ENCODE peak calls at places on chromosomes 16 and 17, in five cellular contexts. One of them, this sample, is unnamed.

GRCh38 chr17:50397111-50397918 is at the start of gene LRRC59:
- DNase-seq in heart right ventricle: peak; percentile 92
- DNase-seq in activated CD8-positive, alpha-beta memory T cell treated with anti-CD3 and anti-CD28 coated beads, Interleukin-2, amount 10 ng/mL, durations not matched to agents 7 days and 5 days: peak; percentile 95
- DNase-seq in smooth muscle cell of the brain vasculature: peak; percentile 50
- DNase-seq in stimulated activated CD8-positive, alpha-beta memory T cell treated with anti-CD3 and anti-CD28 coated beads, Interleukin-7, amount 100 ng/mL, for 24 hours: peak; percentile 89
- DNase-seq in this sample: peak; percentile 89

GRCh38 chr17:78374189-78374588 is 4.3 kb upstream of the PGS1 start:
- DNase-seq in heart right ventricle: no peak
- DNase-seq in activated CD8-positive, alpha-beta memory T cell treated with anti-CD3 and anti-CD28 coated beads, Interleukin-2, amount 10 ng/mL, durations not matched to agents 7 days and 5 days: no peak
- DNase-seq in smooth muscle cell of the brain vasculature: no peak
- DNase-seq in stimulated activated CD8-positive, alpha-beta memory T cell treated with anti-CD3 and anti-CD28 coated beads, Interleukin-7, amount 100 ng/mL, for 24 hours: no peak
- DNase-seq in this sample: no peak

GRCh38 chr17:61325382-61326073 is 74.1 kb upstream of the TBX2 start:
- DNase-seq in heart right ventricle: no peak
- DNase-seq in activated CD8-positive, alpha-beta memory T cell treated with anti-CD3 and anti-CD28 coated beads, Interleukin-2, amount 10 ng/mL, durations not matched to agents 7 days and 5 days: no peak
- DNase-seq in smooth muscle cell of the brain vasculature: no peak
- DNase-seq in stimulated activated CD8-positive, alpha-beta memory T cell treated with anti-CD3 and anti-CD28 coated beads, Interleukin-7, amount 100 ng/mL, for 24 hours: no peak
- DNase-seq in this sample: no peak

GRCh38 chr16:4393243-4393606 is 21.6 kb downstream of the VASN start:
- DNase-seq in heart right ventricle: no peak
- DNase-seq in activated CD8-positive, alpha-beta memory T cell treated with anti-CD3 and anti-CD28 coated beads, Interleukin-2, amount 10 ng/mL, durations not matched to agents 7 days and 5 days: no peak
- DNase-seq in smooth muscle cell of the brain vasculature: no peak
- DNase-seq in stimulated activated CD8-positive, alpha-beta memory T cell treated with anti-CD3 and anti-CD28 coated beads, Interleukin-7, amount 100 ng/mL, for 24 hours: no peak
- DNase-seq in this sample: no peak

GRCh38 chr16:15775209-15775608 is 81.6 kb downstream of the MYH11 start:
- DNase-seq in heart right ventricle: no peak
- DNase-seq in activated CD8-positive, alpha-beta memory T cell treated with anti-CD3 and anti-CD28 coated beads, Interleukin-2, amount 10 ng/mL, durations not matched to agents 7 days and 5 days: no peak
- DNase-seq in smooth muscle cell of the brain vasculature: no peak
- DNase-seq in stimulated activated CD8-positive, alpha-beta memory T cell treated with anti-CD3 and anti-CD28 coated beads, Interleukin-7, amount 100 ng/mL, for 24 hours: no peak
- DNase-seq in this sample: no peak

GRCh38 chr16:79823644-79824043 is 223.1 kb upstream of the MAF start:
- DNase-seq in heart right ventricle: no peak
- DNase-seq in activated CD8-positive, alpha-beta memory T cell treated with anti-CD3 and anti-CD28 coated beads, Interleukin-2, amount 10 ng/mL, durations not matched to agents 7 days and 5 days: no peak
- DNase-seq in smooth muscle cell of the brain vasculature: no peak
- DNase-seq in stimulated activated CD8-positive, alpha-beta memory T cell treated with anti-CD3 and anti-CD28 coated beads, Interleukin-7, amount 100 ng/mL, for 24 hours: no peak
- DNase-seq in this sample: no peak

GRCh38 chr16:53744449-53744848 is 40.5 kb downstream of the FTO start:
- DNase-seq in heart right ventricle: no peak
- DNase-seq in activated CD8-positive, alpha-beta memory T cell treated with anti-CD3 and anti-CD28 coated beads, Interleukin-2, amount 10 ng/mL, durations not matched to agents 7 days and 5 days: peak; percentile 42
- DNase-seq in smooth muscle cell of the brain vasculature: no peak
- DNase-seq in stimulated activated CD8-positive, alpha-beta memory T cell treated with anti-CD3 and anti-CD28 coated beads, Interleukin-7, amount 100 ng/mL, for 24 hours: no peak
- DNase-seq in this sample: no peak

GRCh38 chr17:31724026-31724425 is 135.0 kb downstream of the COPRS start:
- DNase-seq in heart right ventricle: no peak
- DNase-seq in activated CD8-positive, alpha-beta memory T cell treated with anti-CD3 and anti-CD28 coated beads, Interleukin-2, amount 10 ng/mL, durations not matched to agents 7 days and 5 days: no peak
- DNase-seq in smooth muscle cell of the brain vasculature: no peak
- DNase-seq in stimulated activated CD8-positive, alpha-beta memory T cell treated with anti-CD3 and anti-CD28 coated beads, Interleukin-7, amount 100 ng/mL, for 24 hours: no peak
- DNase-seq in this sample: no peak

GRCh38 chr16:52496051-52496876 is 50.7 kb downstream of the TOX3 start:
- DNase-seq in heart right ventricle: no peak
- DNase-seq in activated CD8-positive, alpha-beta memory T cell treated with anti-CD3 and anti-CD28 coated beads, Interleukin-2, amount 10 ng/mL, durations not matched to agents 7 days and 5 days: no peak
- DNase-seq in smooth muscle cell of the brain vasculature: no peak
- DNase-seq in stimulated activated CD8-positive, alpha-beta memory T cell treated with anti-CD3 and anti-CD28 coated beads, Interleukin-7, amount 100 ng/mL, for 24 hours: no peak
- DNase-seq in this sample: no peak

GRCh38 chr16:3737181-3737580 is 19.9 kb upstream of the TRAP1 start:
- DNase-seq in heart right ventricle: no peak
- DNase-seq in activated CD8-positive, alpha-beta memory T cell treated with anti-CD3 and anti-CD28 coated beads, Interleukin-2, amount 10 ng/mL, durations not matched to agents 7 days and 5 days: no peak
- DNase-seq in smooth muscle cell of the brain vasculature: no peak
- DNase-seq in stimulated activated CD8-positive, alpha-beta memory T cell treated with anti-CD3 and anti-CD28 coated beads, Interleukin-7, amount 100 ng/mL, for 24 hours: no peak
- DNase-seq in this sample: no peak

GRCh38 chr16:64409762-64410161 is 712.1 kb downstream of the CDH11 start:
- DNase-seq in heart right ventricle: no peak
- DNase-seq in activated CD8-positive, alpha-beta memory T cell treated with anti-CD3 and anti-CD28 coated beads, Interleukin-2, amount 10 ng/mL, durations not matched to agents 7 days and 5 days: no peak
- DNase-seq in smooth muscle cell of the brain vasculature: no peak
- DNase-seq in stimulated activated CD8-positive, alpha-beta memory T cell treated with anti-CD3 and anti-CD28 coated beads, Interleukin-7, amount 100 ng/mL, for 24 hours: no peak
- DNase-seq in this sample: no peak

GRCh38 chr17:60170835-60171752 is 21.3 kb downstream of the CA4 start:
- DNase-seq in heart right ventricle: no peak
- DNase-seq in activated CD8-positive, alpha-beta memory T cell treated with anti-CD3 and anti-CD28 coated beads, Interleukin-2, amount 10 ng/mL, durations not matched to agents 7 days and 5 days: no peak
- DNase-seq in smooth muscle cell of the brain vasculature: no peak
- DNase-seq in stimulated activated CD8-positive, alpha-beta memory T cell treated with anti-CD3 and anti-CD28 coated beads, Interleukin-7, amount 100 ng/mL, for 24 hours: no peak
- DNase-seq in this sample: no peak

GRCh38 chr17:80652751-80653330 is 108.2 kb downstream of the RPTOR start:
- DNase-seq in heart right ventricle: no peak
- DNase-seq in activated CD8-positive, alpha-beta memory T cell treated with anti-CD3 and anti-CD28 coated beads, Interleukin-2, amount 10 ng/mL, durations not matched to agents 7 days and 5 days: no peak
- DNase-seq in smooth muscle cell of the brain vasculature: no peak
- DNase-seq in stimulated activated CD8-positive, alpha-beta memory T cell treated with anti-CD3 and anti-CD28 coated beads, Interleukin-7, amount 100 ng/mL, for 24 hours: no peak
- DNase-seq in this sample: no peak

GRCh38 chr17:56203430-56203829 is 50.2 kb downstream of the ANKFN1 start:
- DNase-seq in heart right ventricle: no peak
- DNase-seq in activated CD8-positive, alpha-beta memory T cell treated with anti-CD3 and anti-CD28 coated beads, Interleukin-2, amount 10 ng/mL, durations not matched to agents 7 days and 5 days: no peak
- DNase-seq in smooth muscle cell of the brain vasculature: no peak
- DNase-seq in stimulated activated CD8-positive, alpha-beta memory T cell treated with anti-CD3 and anti-CD28 coated beads, Interleukin-7, amount 100 ng/mL, for 24 hours: no peak
- DNase-seq in this sample: no peak

GRCh38 chr16:85162478-85163277 is 50.4 kb upstream of the CIBAR2 start:
- DNase-seq in heart right ventricle: peak; percentile 65
- DNase-seq in activated CD8-positive, alpha-beta memory T cell treated with anti-CD3 and anti-CD28 coated beads, Interleukin-2, amount 10 ng/mL, durations not matched to agents 7 days and 5 days: no peak
- DNase-seq in smooth muscle cell of the brain vasculature: no peak
- DNase-seq in stimulated activated CD8-positive, alpha-beta memory T cell treated with anti-CD3 and anti-CD28 coated beads, Interleukin-7, amount 100 ng/mL, for 24 hours: no peak
- DNase-seq in this sample: no peak

GRCh38 chr16:50609049-50609832 is 61.0 kb downstream of the NKD1 start:
- DNase-seq in heart right ventricle: no peak
- DNase-seq in activated CD8-positive, alpha-beta memory T cell treated with anti-CD3 and anti-CD28 coated beads, Interleukin-2, amount 10 ng/mL, durations not matched to agents 7 days and 5 days: no peak
- DNase-seq in smooth muscle cell of the brain vasculature: no peak
- DNase-seq in stimulated activated CD8-positive, alpha-beta memory T cell treated with anti-CD3 and anti-CD28 coated beads, Interleukin-7, amount 100 ng/mL, for 24 hours: no peak
- DNase-seq in this sample: no peak

GRCh38 chr17:9200197-9200662 is 178.9 kb downstream of the NTN1 start:
- DNase-seq in heart right ventricle: no peak
- DNase-seq in activated CD8-positive, alpha-beta memory T cell treated with anti-CD3 and anti-CD28 coated beads, Interleukin-2, amount 10 ng/mL, durations not matched to agents 7 days and 5 days: no peak
- DNase-seq in smooth muscle cell of the brain vasculature: no peak
- DNase-seq in stimulated activated CD8-positive, alpha-beta memory T cell treated with anti-CD3 and anti-CD28 coated beads, Interleukin-7, amount 100 ng/mL, for 24 hours: no peak
- DNase-seq in this sample: no peak

GRCh38 chr16:47132310-47132709 is 11.4 kb downstream of the NETO2 start:
- DNase-seq in heart right ventricle: no peak
- DNase-seq in activated CD8-positive, alpha-beta memory T cell treated with anti-CD3 and anti-CD28 coated beads, Interleukin-2, amount 10 ng/mL, durations not matched to agents 7 days and 5 days: no peak
- DNase-seq in smooth muscle cell of the brain vasculature: no peak
- DNase-seq in stimulated activated CD8-positive, alpha-beta memory T cell treated with anti-CD3 and anti-CD28 coated beads, Interleukin-7, amount 100 ng/mL, for 24 hours: no peak
- DNase-seq in this sample: no peak

GRCh38 chr16:67548265-67549126 is 13.8 kb upstream of the CTCF start:
- DNase-seq in heart right ventricle: no peak
- DNase-seq in activated CD8-positive, alpha-beta memory T cell treated with anti-CD3 and anti-CD28 coated beads, Interleukin-2, amount 10 ng/mL, durations not matched to agents 7 days and 5 days: no peak
- DNase-seq in smooth muscle cell of the brain vasculature: no peak
- DNase-seq in stimulated activated CD8-positive, alpha-beta memory T cell treated with anti-CD3 and anti-CD28 coated beads, Interleukin-7, amount 100 ng/mL, for 24 hours: no peak
- DNase-seq in this sample: no peak

GRCh38 chr16:69270395-69270794 is 40.8 kb upstream of the VPS4A start:
- DNase-seq in heart right ventricle: no peak
- DNase-seq in activated CD8-positive, alpha-beta memory T cell treated with anti-CD3 and anti-CD28 coated beads, Interleukin-2, amount 10 ng/mL, durations not matched to agents 7 days and 5 days: no peak
- DNase-seq in smooth muscle cell of the brain vasculature: no peak
- DNase-seq in stimulated activated CD8-positive, alpha-beta memory T cell treated with anti-CD3 and anti-CD28 coated beads, Interleukin-7, amount 100 ng/mL, for 24 hours: no peak
- DNase-seq in this sample: no peak

GRCh38 chr16:84226026-84226425 is 13.8 kb downstream of the KCNG4 start:
- DNase-seq in heart right ventricle: no peak
- DNase-seq in activated CD8-positive, alpha-beta memory T cell treated with anti-CD3 and anti-CD28 coated beads, Interleukin-2, amount 10 ng/mL, durations not matched to agents 7 days and 5 days: no peak
- DNase-seq in smooth muscle cell of the brain vasculature: no peak
- DNase-seq in stimulated activated CD8-positive, alpha-beta memory T cell treated with anti-CD3 and anti-CD28 coated beads, Interleukin-7, amount 100 ng/mL, for 24 hours: no peak
- DNase-seq in this sample: no peak

GRCh38 chr17:76539631-76540271 is at the start of gene PRCD:
- DNase-seq in heart right ventricle: no peak
- DNase-seq in activated CD8-positive, alpha-beta memory T cell treated with anti-CD3 and anti-CD28 coated beads, Interleukin-2, amount 10 ng/mL, durations not matched to agents 7 days and 5 days: no peak
- DNase-seq in smooth muscle cell of the brain vasculature: no peak
- DNase-seq in stimulated activated CD8-positive, alpha-beta memory T cell treated with anti-CD3 and anti-CD28 coated beads, Interleukin-7, amount 100 ng/mL, for 24 hours: no peak
- DNase-seq in this sample: no peak

GRCh38 chr17:27782791-27783206 is 17.5 kb downstream of the NOS2 start:
- DNase-seq in heart right ventricle: peak; percentile 36
- DNase-seq in activated CD8-positive, alpha-beta memory T cell treated with anti-CD3 and anti-CD28 coated beads, Interleukin-2, amount 10 ng/mL, durations not matched to agents 7 days and 5 days: no peak
- DNase-seq in smooth muscle cell of the brain vasculature: no peak
- DNase-seq in stimulated activated CD8-positive, alpha-beta memory T cell treated with anti-CD3 and anti-CD28 coated beads, Interleukin-7, amount 100 ng/mL, for 24 hours: no peak
- DNase-seq in this sample: no peak

GRCh38 chr16:856811-857210 is 56.3 kb upstream of the GNG13 start:
- DNase-seq in heart right ventricle: no peak
- DNase-seq in activated CD8-positive, alpha-beta memory T cell treated with anti-CD3 and anti-CD28 coated beads, Interleukin-2, amount 10 ng/mL, durations not matched to agents 7 days and 5 days: no peak
- DNase-seq in smooth muscle cell of the brain vasculature: no peak
- DNase-seq in stimulated activated CD8-positive, alpha-beta memory T cell treated with anti-CD3 and anti-CD28 coated beads, Interleukin-7, amount 100 ng/mL, for 24 hours: no peak
- DNase-seq in this sample: no peak

GRCh38 chr16:55567382-55567781 is 898 bp downstream of the CAPNS2 start:
- DNase-seq in heart right ventricle: no peak
- DNase-seq in activated CD8-positive, alpha-beta memory T cell treated with anti-CD3 and anti-CD28 coated beads, Interleukin-2, amount 10 ng/mL, durations not matched to agents 7 days and 5 days: no peak
- DNase-seq in smooth muscle cell of the brain vasculature: no peak
- DNase-seq in stimulated activated CD8-positive, alpha-beta memory T cell treated with anti-CD3 and anti-CD28 coated beads, Interleukin-7, amount 100 ng/mL, for 24 hours: no peak
- DNase-seq in this sample: no peak

GRCh38 chr17:67280279-67280678 is 35.3 kb upstream of the HELZ start:
- DNase-seq in heart right ventricle: no peak
- DNase-seq in activated CD8-positive, alpha-beta memory T cell treated with anti-CD3 and anti-CD28 coated beads, Interleukin-2, amount 10 ng/mL, durations not matched to agents 7 days and 5 days: no peak
- DNase-seq in smooth muscle cell of the brain vasculature: no peak
- DNase-seq in stimulated activated CD8-positive, alpha-beta memory T cell treated with anti-CD3 and anti-CD28 coated beads, Interleukin-7, amount 100 ng/mL, for 24 hours: no peak
- DNase-seq in this sample: no peak